ENCODE peak calls at places on chromosomes 16 and 17, in six cellular contexts. D is mesenchymal stem cell, A is psoas muscle, Z is left lung, K is cardiac muscle cell, O is HAP-1. T is an unnamed sample.

GRCh38 chr16:50808929-50809538 is 67.1 kb downstream of the CYLD start:
- DNase-seq in D (no peak), A (no peak), Z (no peak), K (no peak), O (no peak), T (no peak)

GRCh38 chr17:28928061-28928460 is 23.3 kb downstream of the PHF12 start:
- DNase-seq in D (peak; percentile 52), A (no peak), Z (no peak), K (no peak), O (no peak), T (no peak)

GRCh38 chr16:58177347-58177710 is 20.6 kb downstream of the CSNK2A2 start:
- DNase-seq in D (no peak), A (no peak), Z (no peak), K (no peak), O (no peak), T (no peak)

GRCh38 chr16:2159052-2159838 is 3.7 kb downstream of the TRAF7 start:
- DNase-seq in D (no peak), A (peak; percentile 50), Z (no peak), K (peak; percentile 80), O (no peak), T (no peak)

GRCh38 chr17:62653002-62653830 is 25.7 kb downstream of the MRC2 start:
- DNase-seq in D (peak; percentile 80), A (peak; percentile 67), Z (peak; percentile 79), K (peak; percentile 48), O (peak; percentile 93), T (peak; percentile 73)

GRCh38 chr17:74309902-74310301 is 16.1 kb upstream of the KIF19 start:
- DNase-seq in D (no peak), A (no peak), Z (no peak), K (no peak), O (no peak), T (no peak)

GRCh38 chr16:10078541-10078949 is 103.7 kb downstream of the GRIN2A start:
- DNase-seq in D (no peak), A (no peak), Z (no peak), K (no peak), O (no peak), T (no peak)

GRCh38 chr16:84367750-84368320 is 503 bp upstream of the ATP2C2 start:
- DNase-seq in D (no peak), A (no peak), Z (peak; percentile 53), K (no peak), O (no peak), T (no peak)

GRCh38 chr16:72819345-72819744 is 228.6 kb downstream of the ZFHX3 start:
- DNase-seq in D (peak; percentile 21), A (no peak), Z (no peak), K (peak; percentile 45), O (no peak), T (no peak)

GRCh38 chr16:2174396-2175131 is 19.0 kb downstream of the TRAF7 start:
- DNase-seq in D (no peak), A (no peak), Z (no peak), K (no peak), O (no peak), T (no peak)

GRCh38 chr16:79082955-79083354 is 517.6 kb downstream of the MAF start:
- DNase-seq in D (no peak), A (no peak), Z (no peak), K (no peak), O (no peak), T (no peak)

GRCh38 chr16:23670137-23670776 is 8.4 kb upstream of the PLK1 start:
- DNase-seq in D (peak; percentile 66), A (no peak), Z (no peak), K (peak; percentile 61), O (no peak), T (no peak)

GRCh38 chr16:57711993-57712392 is 17.4 kb downstream of the DRC7 start:
- DNase-seq in D (no peak), A (no peak), Z (no peak), K (no peak), O (no peak), T (no peak)

GRCh38 chr16:51542856-51543510 is 391.9 kb upstream of the SALL1 start:
- DNase-seq in D (no peak), A (no peak), Z (no peak), K (no peak), O (peak; percentile 43), T (no peak)

GRCh38 chr16:88747588-88748301 is 37.3 kb downstream of the PIEZO1 start:
- DNase-seq in D (peak; percentile 41), A (no peak), Z (no peak), K (peak; percentile 16), O (peak; percentile 77), T (peak; percentile 80)

GRCh38 chr16:70803354-70803753 is 2.4 kb upstream of the VAC14 start:
- DNase-seq in D (no peak), A (no peak), Z (no peak), K (peak; percentile 29), O (no peak), T (no peak)

GRCh38 chr17:29615048-29615385 is 7.7 kb downstream of the CORO6 start:
- DNase-seq in D (peak; percentile 50), A (peak; percentile 43), Z (peak; percentile 64), K (no peak), O (no peak), T (no peak)

GRCh38 chr17:41308251-41308917 is 725 bp downstream of the KRTAP16-1 start:
- DNase-seq in D (no peak), A (peak; percentile 34), Z (peak; percentile 51), K (no peak), O (no peak), T (no peak)

GRCh38 chr17:66415366-66416206 is 113.2 kb downstream of the PRKCA start:
- DNase-seq in D (no peak), A (no peak), Z (no peak), K (no peak), O (no peak), T (peak; percentile 80)

GRCh38 chr17:17141279-17141678 is 64.9 kb downstream of the PLD6 start:
- DNase-seq in D (no peak), A (peak; percentile 7), Z (no peak), K (no peak), O (no peak), T (no peak)

GRCh38 chr17:28818705-28819295 is 23.8 kb downstream of the FAM222B start:
- DNase-seq in D (no peak), A (no peak), Z (no peak), K (peak; percentile 39), O (peak; percentile 49), T (no peak)

GRCh38 chr17:18859256-18859655 is 1.3 kb downstream of the PRPSAP2 start:
- DNase-seq in D (peak; percentile 62), A (no peak), Z (no peak), K (peak; percentile 63), O (no peak), T (no peak)

GRCh38 chr17:13351046-13351445 is 250.7 kb downstream of the HS3ST3A1 start:
- DNase-seq in D (no peak), A (no peak), Z (no peak), K (no peak), O (no peak), T (no peak)

GRCh38 chr17:48644159-48644558 is 18.0 kb upstream of the HOXB9 start:
- DNase-seq in D (no peak), A (no peak), Z (no peak), K (no peak), O (no peak), T (no peak)

GRCh38 chr17:48643697-48644012 is 17.5 kb upstream of the HOXB9 start:
- DNase-seq in D (no peak), A (no peak), Z (no peak), K (no peak), O (no peak), T (no peak)

GRCh38 chr17:48641541-48642058 is 15.4 kb upstream of the HOXB9 start:
- DNase-seq in D (no peak), A (no peak), Z (no peak), K (no peak), O (no peak), T (peak; percentile 38)

GRCh38 chr17:48642059-48642842 is 16.1 kb upstream of the HOXB9 start:
- DNase-seq in D (peak; percentile 76), A (no peak), Z (no peak), K (no peak), O (no peak), T (peak; percentile 41)

GRCh38 chr17:48642843-48643696 is 16.9 kb upstream of the HOXB9 start:
- DNase-seq in D (no peak), A (no peak), Z (no peak), K (no peak), O (no peak), T (no peak)
- H3K27me3 ChIP-seq in D (peaks cover 100% of the 10 kb centered on the region), A (peaks cover 6% of the 10 kb centered on the region), Z (peaks cover 100% of the 10 kb centered on the region), K (peaks cover 100% of the 10 kb centered on the region), O (peaks cover 46% of the 10 kb centered on the region), T (no peaks in the 10 kb centered on the region)

DNA sequence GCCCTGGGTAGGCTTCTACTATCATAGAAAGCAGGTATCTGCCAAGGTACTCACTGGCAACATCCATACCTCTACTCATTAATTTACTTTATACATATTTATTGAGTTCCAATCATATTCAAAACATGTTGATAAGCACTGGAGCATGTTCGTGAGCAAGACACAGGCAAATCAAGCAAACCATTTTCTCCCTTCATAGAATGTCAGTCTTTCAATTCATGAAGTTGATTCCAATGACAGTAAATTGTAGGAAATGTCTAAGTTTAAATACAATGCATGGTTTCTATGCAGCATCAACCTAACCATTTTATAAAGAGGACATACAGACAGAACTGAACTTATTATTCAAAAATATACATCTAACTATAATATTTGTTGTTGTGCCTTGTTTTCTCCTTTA is 978.6 kb downstream of the CDH8 start:
- DNase-seq in D (no peak), A (no peak), Z (no peak), K (no peak), O (no peak), T (no peak)
- H3K9me3 ChIP-seq in D (no peaks in the 10 kb centered on the region), A (no peaks in the 10 kb centered on the region), Z (no peaks in the 10 kb centered on the region), K (no peaks in the 10 kb centered on the region), O (no peaks in the 10 kb centered on the region), T (no peaks in the 10 kb centered on the region)

GRCh38 chr16:75496546-75496945 is 1.3 kb upstream of the CHST6 start:
- DNase-seq in D (no peak), A (no peak), Z (no peak), K (peak; percentile 39), O (no peak), T (no peak)

GRCh38 chr16:75494696-75495601 is at the start of gene CHST6:
- DNase-seq in D (peak; percentile 16), A (peak; percentile 33), Z (no peak), K (peak; percentile 60), O (peak; percentile 76), T (peak; percentile 71)

GRCh38 chr16:75497558-75497957 is 2.3 kb upstream of the CHST6 start:
- DNase-seq in D (no peak), A (no peak), Z (no peak), K (no peak), O (no peak), T (no peak)

GRCh38 chr16:75491876-75492275 is 3.4 kb downstream of the CHST6 start:
- DNase-seq in D (no peak), A (no peak), Z (no peak), K (no peak), O (peak; percentile 72), T (peak; percentile 54)

DNA sequence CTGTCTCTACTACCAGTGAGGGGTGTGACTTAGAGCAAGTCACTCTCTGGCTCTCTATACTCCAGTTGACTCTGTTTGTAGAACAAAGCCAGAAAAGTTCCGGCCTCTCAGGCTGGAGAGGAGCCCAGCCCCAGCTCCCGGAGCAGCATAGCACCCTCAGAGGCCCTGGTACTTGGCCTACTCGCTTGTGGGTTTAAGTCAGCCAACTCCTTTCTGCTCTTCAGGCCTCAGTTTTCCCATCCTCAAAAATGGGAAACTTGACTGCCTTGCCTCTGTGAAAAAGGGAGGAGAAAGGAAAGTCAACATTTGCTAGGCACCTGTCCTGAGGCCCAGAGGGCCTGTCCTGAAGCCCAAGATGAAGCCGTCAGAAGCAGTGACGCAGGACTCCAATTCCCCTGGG is 1.1 kb downstream of the CHST6 start:
- DNase-seq in D (no peak), A (no peak), Z (no peak), K (no peak), O (no peak), T (no peak)
- H3K4me3 ChIP-seq in D (no peak overlapping the region), A (peak overlapping the region; percentile 45), Z (peak overlapping the region; percentile 27), K (peak overlapping the region; percentile 35), O (no peak overlapping the region), T (peak overlapping the region; percentile 49)

GRCh38 chr17:6346986-6347385 is 87.9 kb downstream of the AIPL1 start:
- DNase-seq in D (no peak), A (no peak), Z (no peak), K (no peak), O (no peak), T (no peak)
- H3K27me3 ChIP-seq in D (peaks cover 6% of the 10 kb centered on the region), A (no peaks in the 10 kb centered on the region), Z (peaks cover 20% of the 10 kb centered on the region), K (peaks cover 6% of the 10 kb centered on the region), O (no peaks in the 10 kb centered on the region), T (no peaks in the 10 kb centered on the region)